ENCODE peak calls at places on chromosome 15, in six cellular contexts. One of them, this sample, is unnamed.

GRCh38 chr15:78054971-78055370 is 22.5 kb downstream of the TBC1D2B start:
- DNase-seq in Caki2: no peak
- DNase-seq in T follicular helper cell: peak
- DNase-seq in stomach: no peak
- DNase-seq in HT1080: no peak
- DNase-seq in ELR: no peak
- DNase-seq in this sample: no peak

GRCh38 chr15:40591310-40591845 is 2.7 kb upstream of the KNL1 start:
- DNase-seq in HT1080: no peak
- DNase-seq in T follicular helper cell: no peak
- DNase-seq in Caki2: no peak
- DNase-seq in stomach: no peak
- DNase-seq in ELR: no peak
- DNase-seq in this sample: no peak

GRCh38 chr15:101459579-101460300 is 29.8 kb downstream of the PCSK6 start:
- DNase-seq in HT1080: no peak
- DNase-seq in Caki2: no peak
- DNase-seq in T follicular helper cell: no peak
- DNase-seq in ELR: no peak
- DNase-seq in stomach: no peak
- DNase-seq in this sample: no peak

GRCh38 chr15:40092416-40093223 is 16.1 kb downstream of the BMF start:
- DNase-seq in ELR: no peak
- DNase-seq in stomach: no peak
- DNase-seq in HT1080: no peak
- DNase-seq in T follicular helper cell: no peak
- DNase-seq in Caki2: peak
- DNase-seq in this sample: no peak

GRCh38 chr15:101188517-101189340 is 63.1 kb downstream of the CHSY1 start:
- DNase-seq in HT1080: peak
- DNase-seq in ELR: peak
- DNase-seq in T follicular helper cell: no peak
- DNase-seq in stomach: peak
- DNase-seq in Caki2: peak
- DNase-seq in this sample: peak

GRCh38 chr15:92869977-92870644 is 30.0 kb upstream of the CHD2 start:
- DNase-seq in Caki2: no peak
- DNase-seq in stomach: no peak
- DNase-seq in T follicular helper cell: no peak
- DNase-seq in HT1080: no peak
- DNase-seq in ELR: no peak
- DNase-seq in this sample: peak

GRCh38 chr15:78315686-78316085 is 16.3 kb upstream of the SKIC8 start:
- DNase-seq in HT1080: no peak
- DNase-seq in T follicular helper cell: no peak
- DNase-seq in ELR: peak
- DNase-seq in stomach: no peak
- DNase-seq in Caki2: no peak
- DNase-seq in this sample: no peak

GRCh38 chr15:75904241-75904631 is 558 bp downstream of the FBXO22 start:
- DNase-seq in ELR: peak
- DNase-seq in HT1080: peak
- DNase-seq in T follicular helper cell: no peak
- DNase-seq in Caki2: no peak
- DNase-seq in stomach: peak
- DNase-seq in this sample: peak

GRCh38 chr15:100623301-100623700 is 20.9 kb downstream of the ASB7 start:
- DNase-seq in stomach: no peak
- DNase-seq in T follicular helper cell: no peak
- DNase-seq in Caki2: no peak
- DNase-seq in HT1080: peak
- DNase-seq in ELR: peak
- DNase-seq in this sample: peak

GRCh38 chr15:32222716-32223115 is 180.4 kb downstream of the GOLGA8K start:
- DNase-seq in stomach: no peak
- DNase-seq in T follicular helper cell: no peak
- DNase-seq in HT1080: no peak
- DNase-seq in Caki2: no peak
- DNase-seq in ELR: no peak
- DNase-seq in this sample: no peak

GRCh38 chr15:50315814-50316630 is 39.0 kb downstream of the GABPB1 start:
- DNase-seq in ELR: peak
- DNase-seq in HT1080: no peak
- DNase-seq in Caki2: peak
- DNase-seq in stomach: no peak
- DNase-seq in T follicular helper cell: no peak
- DNase-seq in this sample: peak

GRCh38 chr15:90934256-90934948 is 683 bp upstream of the UNC45A start:
- DNase-seq in T follicular helper cell: peak
- DNase-seq in Caki2: peak
- DNase-seq in stomach: peak
- DNase-seq in HT1080: peak
- DNase-seq in ELR: peak
- DNase-seq in this sample: peak

GRCh38 chr15:69074843-69075224 is 60.3 kb downstream of the NOX5 start:
- DNase-seq in stomach: no peak
- DNase-seq in ELR: no peak
- DNase-seq in T follicular helper cell: no peak
- DNase-seq in HT1080: no peak
- DNase-seq in Caki2: no peak
- DNase-seq in this sample: no peak

GRCh38 chr15:69718445-69718844 is 265.8 kb downstream of the RPLP1 start:
- DNase-seq in ELR: no peak
- DNase-seq in T follicular helper cell: no peak
- DNase-seq in stomach: no peak
- DNase-seq in HT1080: no peak
- DNase-seq in Caki2: no peak
- DNase-seq in this sample: no peak

GRCh38 chr15:47516576-47517371 is 200.5 kb upstream of the SEMA6D start:
- DNase-seq in Caki2: no peak
- DNase-seq in T follicular helper cell: no peak
- DNase-seq in stomach: no peak
- DNase-seq in ELR: peak
- DNase-seq in HT1080: peak
- DNase-seq in this sample: peak

GRCh38 chr15:99631256-99631655 is 65.5 kb downstream of the MEF2A start:
- DNase-seq in T follicular helper cell: no peak
- DNase-seq in Caki2: no peak
- DNase-seq in stomach: no peak
- DNase-seq in HT1080: no peak
- DNase-seq in ELR: no peak
- DNase-seq in this sample: no peak

GRCh38 chr15:21261965-21262850 is 178.1 kb downstream of the POTEB3 start:
- DNase-seq in ELR: no peak
- DNase-seq in Caki2: no peak
- DNase-seq in T follicular helper cell: no peak
- DNase-seq in stomach: no peak
- DNase-seq in HT1080: no peak
- DNase-seq in this sample: no peak

GRCh38 chr15:55764398-55764797 is 21.4 kb upstream of the PRTG start:
- DNase-seq in T follicular helper cell: no peak
- DNase-seq in HT1080: peak
- DNase-seq in Caki2: no peak
- DNase-seq in ELR: no peak
- DNase-seq in stomach: no peak
- DNase-seq in this sample: no peak

GRCh38 chr15:89442671-89443307 is 53.6 kb downstream of the RHCG start:
- DNase-seq in HT1080: peak
- DNase-seq in T follicular helper cell: no peak
- DNase-seq in Caki2: peak
- DNase-seq in stomach: peak
- DNase-seq in ELR: peak
- DNase-seq in this sample: peak

GRCh38 chr15:85624241-85624855 is 170.4 kb downstream of the KLHL25 start:
- DNase-seq in T follicular helper cell: no peak
- DNase-seq in Caki2: no peak
- DNase-seq in HT1080: no peak
- DNase-seq in stomach: no peak
- DNase-seq in ELR: no peak
- DNase-seq in this sample: no peak

GRCh38 chr15:39788800-39789565 is 6.3 kb upstream of the FSIP1 start:
- DNase-seq in Caki2: no peak
- DNase-seq in stomach: no peak
- DNase-seq in HT1080: no peak
- DNase-seq in ELR: peak
- DNase-seq in T follicular helper cell: no peak
- DNase-seq in this sample: no peak

GRCh38 chr15:42070966-42071350 is 23.4 kb downstream of the PLA2G4D start:
- DNase-seq in HT1080: no peak
- DNase-seq in stomach: no peak
- DNase-seq in Caki2: no peak
- DNase-seq in ELR: no peak
- DNase-seq in T follicular helper cell: no peak
- DNase-seq in this sample: no peak